ENCODE peak calls at places on chromosomes 2 and 18, in seven cellular contexts. B is IMR-90, U is WTC11, F is HepG2, Q is A549, E is GM12878, S is K562. Y is an unnamed sample.

GRCh38 chr2:116747103-116747502 is 1067.4 kb upstream of the DDX18 start:
- DNase-seq in B (no peak), U (no peak), F (no peak), Q (no peak), E (no peak), S (no peak), Y (peak; percentile 29)

GRCh38 chr2:108776475-108776874 is 10.1 kb upstream of the CCDC138 start:
- DNase-seq in B (no peak), U (no peak), F (no peak), Q (no peak), E (peak; percentile 62), S (no peak), Y (no peak)

GRCh38 chr18:78580835-78581339 is 398.7 kb upstream of the SALL3 start:
- DNase-seq in B (no peak), U (no peak), F (no peak), Q (no peak), E (no peak), S (peak; percentile 3), Y (no peak)

GRCh38 chr2:104406273-104406726 is 447.6 kb upstream of the POU3F3 start:
- DNase-seq in B (no peak), U (no peak), F (no peak), Q (no peak), E (no peak), S (no peak), Y (peak; percentile 36)

GRCh38 chr2:192194065-192194865 is 468 bp downstream of the TMEFF2 start:
- DNase-seq in B (peak; percentile 39), U (peak; percentile 14), F (no peak), Q (no peak), E (no peak), S (no peak), Y (no peak)

GRCh38 chr18:9691235-9691634 is 16.9 kb upstream of the RAB31 start:
- DNase-seq in B (no peak), U (no peak), F (no peak), Q (no peak), E (no peak), S (no peak), Y (no peak)

GRCh38 chr18:76265375-76266225 is 229.4 kb downstream of the ZNF516 start:
- DNase-seq in B (peak; percentile 38), U (no peak), F (no peak), Q (no peak), E (no peak), S (no peak), Y (no peak)

GRCh38 chr2:130836501-130837174 is at the start of gene ARHGEF4:
- DNase-seq in B (no peak), U (peak; percentile 82), F (no peak), Q (peak; percentile 49), E (no peak), S (peak; percentile 41), Y (peak; percentile 89)

GRCh38 chr2:28975671-28976070 is 5.4 kb upstream of the TOGARAM2 start:
- DNase-seq in B (no peak), U (no peak), F (no peak), Q (no peak), E (no peak), S (no peak), Y (no peak)

DNA sequence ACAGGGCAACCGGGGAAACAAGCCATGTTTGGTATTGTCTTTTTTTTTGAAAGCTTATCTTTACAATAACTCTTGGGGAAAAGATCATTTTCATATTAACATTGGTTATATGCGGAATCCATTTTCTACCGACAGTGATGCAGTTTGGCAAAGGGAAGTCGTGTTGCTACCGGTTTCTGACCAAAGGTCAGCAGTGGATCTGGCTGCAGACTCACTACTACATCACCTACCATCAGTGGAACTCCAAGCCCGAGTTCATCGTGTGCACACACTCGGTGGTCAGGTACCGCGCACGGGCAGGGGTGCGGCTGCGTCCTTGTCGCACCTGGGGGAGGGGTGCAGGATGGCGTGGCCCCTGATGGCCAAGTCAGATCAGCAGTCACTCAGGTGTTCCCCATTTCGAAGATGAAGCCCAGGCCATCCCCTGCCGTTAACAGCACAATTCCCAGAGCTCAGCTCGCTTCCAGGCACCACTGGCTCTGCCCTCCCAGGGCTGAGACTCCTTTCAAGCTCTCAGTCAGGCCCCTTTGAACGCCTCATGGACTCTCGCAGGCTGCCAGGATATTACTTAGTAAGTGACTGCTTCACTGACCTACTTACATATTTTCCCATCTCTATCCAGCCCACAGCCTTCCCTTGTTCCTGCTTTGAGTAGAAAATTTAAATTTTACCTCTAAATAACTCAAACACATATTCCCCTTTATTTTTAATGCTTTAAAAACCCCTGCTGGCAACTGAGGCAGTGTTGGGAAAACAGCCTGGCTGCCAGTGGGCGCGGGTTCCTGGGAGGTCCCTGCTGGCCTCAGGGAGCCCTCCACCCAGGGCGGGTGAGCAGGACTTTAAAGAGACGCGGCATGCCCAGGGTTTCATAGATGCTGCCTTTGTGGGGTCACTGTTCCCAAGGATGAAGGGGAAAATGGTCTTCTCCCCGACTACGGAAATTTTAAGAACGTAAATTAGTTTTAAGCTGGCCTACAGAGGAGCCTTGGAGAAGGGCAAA is 33.6 kb upstream of the RPL31 start:
- DNase-seq in B (no peak), U (no peak), F (no peak), Q (no peak), E (no peak), S (no peak), Y (no peak)
- TF ChIP-seq USF2 in B (no peak), U (no peak), F (no peak), Q (no peak), E (no peak), S (no peak), Y (no peak)

GRCh38 chr2:7907041-7907440 is 774.8 kb upstream of the ID2 start:
- DNase-seq in B (no peak), U (no peak), F (no peak), Q (no peak), E (no peak), S (no peak), Y (no peak)

GRCh38 chr2:7904319-7904718 is 777.5 kb upstream of the ID2 start:
- DNase-seq in B (no peak), U (no peak), F (no peak), Q (no peak), E (no peak), S (no peak), Y (no peak)

GRCh38 chr2:7902251-7902765 is 779.5 kb upstream of the ID2 start:
- DNase-seq in B (no peak), U (no peak), F (no peak), Q (no peak), E (no peak), S (no peak), Y (no peak)

GRCh38 chr2:7910752-7911151 is 771.1 kb upstream of the ID2 start:
- DNase-seq in B (no peak), U (no peak), F (no peak), Q (no peak), E (no peak), S (no peak), Y (no peak)

GRCh38 chr2:7905756-7906155 is 776.1 kb upstream of the ID2 start:
- DNase-seq in B (no peak), U (no peak), F (no peak), Q (no peak), E (no peak), S (no peak), Y (no peak)
- TF ChIP-seq USF2 in B (no peak), U (no peak), F (no peak), Q (no peak), E (no peak), S (no peak), Y (no peak)

DNA sequence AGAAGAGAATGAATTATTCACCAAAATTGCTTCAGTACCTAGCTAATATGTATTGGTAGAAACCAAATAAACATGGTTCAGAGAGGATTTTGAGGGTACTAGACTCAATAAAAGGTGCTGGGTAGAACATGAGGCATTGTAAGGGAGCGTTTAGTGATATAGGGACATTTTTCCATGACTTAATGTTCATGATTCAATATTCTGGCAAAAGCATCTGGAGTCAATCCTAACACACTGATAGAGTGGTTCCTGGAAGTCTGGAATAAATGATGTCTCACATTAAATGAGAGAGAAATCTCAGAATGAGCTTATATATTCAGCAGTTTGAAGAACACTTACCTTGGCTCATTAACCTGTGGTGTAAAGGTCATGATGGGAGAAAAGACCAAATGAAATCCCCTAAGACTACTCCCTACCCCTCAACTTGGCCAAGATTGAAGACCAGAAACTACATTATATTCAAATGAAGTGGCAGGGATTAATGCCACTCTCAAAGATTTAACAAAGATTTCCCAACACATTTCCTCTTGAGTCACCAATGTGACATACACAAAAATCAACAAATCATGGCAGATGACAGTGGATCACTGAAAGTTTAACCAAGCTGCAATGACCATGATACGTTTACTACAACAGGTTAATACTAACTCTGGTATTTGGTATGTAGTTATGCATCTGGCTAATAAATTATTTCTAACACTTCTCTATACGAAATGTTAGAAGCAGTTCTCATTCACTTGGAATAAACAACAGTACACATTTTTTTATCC is 309.5 kb downstream of the SATB2 start:
- DNase-seq in B (no peak), U (no peak), F (no peak), Q (no peak), E (no peak), S (no peak), Y (no peak)
- TF ChIP-seq USF2 in B (no peak), U (no peak), F (no peak), Q (no peak), E (no peak), S (no peak), Y (no peak)

GRCh38 chr2:227889336-227889735 is 17.9 kb downstream of the DAW1 start:
- DNase-seq in B (no peak), U (no peak), F (no peak), Q (no peak), E (no peak), S (no peak), Y (no peak)

GRCh38 chr2:227881866-227882517 is 10.6 kb downstream of the DAW1 start:
- DNase-seq in B (peak; percentile 40), U (no peak), F (no peak), Q (no peak), E (no peak), S (no peak), Y (no peak)

GRCh38 chr2:227888289-227888688 is 16.9 kb downstream of the DAW1 start:
- DNase-seq in B (no peak), U (no peak), F (no peak), Q (peak; percentile 58), E (no peak), S (no peak), Y (no peak)

GRCh38 chr2:227880460-227880859 is 9.0 kb downstream of the DAW1 start:
- DNase-seq in B (no peak), U (no peak), F (no peak), Q (no peak), E (no peak), S (no peak), Y (no peak)

GRCh38 chr2:227884511-227884947 is 13.1 kb downstream of the DAW1 start:
- DNase-seq in B (peak; percentile 72), U (peak; percentile 91), F (peak; percentile 75), Q (peak; percentile 79), E (no peak), S (peak; percentile 65), Y (peak; percentile 68)
- TF ChIP-seq USF2 in B (no peak), U (no peak), F (no peak), Q (no peak), E (no peak), S (no peak), Y (no peak)